ENCODE peak calls at places on chromosomes 16 and 17, in nine cellular contexts. U is IMR-90, Z is mucosa of descending colon, D is thyroid gland, P is left ventricle myocardium inferior, G is spleen, B is kidney epithelial cell, A is suprapubic skin, W is fibroblast of lung. L is an unnamed sample.

GRCh38 chr16:75264999-75265910 is 13.8 kb upstream of the BCAR1 start:
- DNase-seq in Z (peak; percentile 75), W (no peak), A (peak; percentile 80), U (no peak), G (no peak), B (no peak), P (no peak), D (peak; percentile 84), L (peak; percentile 97)

GRCh38 chr16:12141073-12141472 is 164.5 kb downstream of the SNX29 start:
- DNase-seq in A (no peak), Z (no peak), P (no peak), W (peak; percentile 45), D (no peak), G (no peak), B (no peak), U (peak; percentile 54), L (no peak)

GRCh38 chr17:42221886-42222745 is 27.8 kb upstream of the GHDC start:
- DNase-seq in Z (peak; percentile 34), D (peak; percentile 7), U (peak; percentile 58), P (peak; percentile 36), B (no peak), G (no peak), A (no peak), W (peak; percentile 32), L (peak; percentile 87)

GRCh38 chr17:78573955-78574354 is 3.2 kb downstream of the DNAH17 start:
- DNase-seq in G (no peak), B (no peak), W (no peak), P (no peak), A (no peak), U (no peak), Z (no peak), D (no peak), L (peak; percentile 25)

GRCh38 chr17:19752216-19753048 is 4.3 kb upstream of the ALDH3A1 start:
- DNase-seq in P (no peak), B (no peak), W (no peak), U (no peak), D (peak; percentile 21), G (peak; percentile 25), Z (no peak), A (no peak), L (peak; percentile 76)

GRCh38 chr16:3364774-3365427 is 9.2 kb downstream of the OR2C1 start:
- DNase-seq in D (peak; percentile 94), U (peak; percentile 95), A (peak; percentile 66), P (peak; percentile 86), G (peak; percentile 92), B (peak; percentile 65), W (peak; percentile 97), Z (peak; percentile 82), L (peak; percentile 96)

GRCh38 chr17:55174133-55174532 is 90.6 kb upstream of the HLF start:
- DNase-seq in G (no peak), Z (no peak), U (no peak), B (no peak), A (no peak), D (no peak), W (no peak), P (no peak), L (no peak)

GRCh38 chr17:6556121-6557039 is at the start of gene PITPNM3:
- DNase-seq in D (peak; percentile 58), Z (peak; percentile 45), B (no peak), W (no peak), G (peak; percentile 72), A (no peak), P (no peak), U (no peak), L (peak; percentile 89)

GRCh38 chr16:25709182-25709581 is 17.4 kb downstream of the HS3ST4 start:
- DNase-seq in W (no peak), D (no peak), A (no peak), B (no peak), Z (no peak), P (no peak), U (no peak), G (no peak), L (no peak)

GRCh38 chr16:67294171-67294757 is 14.9 kb downstream of the PLEKHG4 start:
- DNase-seq in A (no peak), D (no peak), G (peak; percentile 56), B (no peak), U (no peak), Z (no peak), W (no peak), P (no peak), L (peak; percentile 63)

GRCh38 chr17:59493867-59494266 is 71.5 kb upstream of the DHX40 start:
- DNase-seq in D (no peak), B (no peak), G (no peak), P (no peak), U (no peak), A (no peak), W (no peak), Z (no peak), L (no peak)

GRCh38 chr17:80941171-80941570 is 50.5 kb upstream of the CHMP6 start:
- DNase-seq in P (no peak), U (no peak), Z (no peak), A (peak; percentile 55), W (no peak), B (no peak), G (peak; percentile 62), D (no peak), L (peak; percentile 42)

GRCh38 chr17:70523407-70523806 is 354.1 kb downstream of the KCNJ2 start:
- DNase-seq in Z (no peak), U (no peak), W (no peak), G (no peak), D (no peak), B (no peak), A (no peak), P (no peak), L (no peak)

GRCh38 chr16:64638804-64639203 is 483.1 kb downstream of the CDH11 start:
- DNase-seq in G (no peak), P (no peak), U (no peak), W (no peak), A (no peak), B (no peak), Z (no peak), D (no peak), L (no peak)

GRCh38 chr16:89506113-89506504 is 2.1 kb upstream of the SPG7 start:
- DNase-seq in W (no peak), U (no peak), Z (no peak), A (no peak), B (no peak), D (no peak), G (no peak), P (peak; percentile 17), L (no peak)

GRCh38 chr17:77076046-77076882 is 64.5 kb upstream of the SEC14L1 start:
- DNase-seq in U (peak; percentile 9), A (no peak), B (no peak), G (no peak), W (peak; percentile 17), P (no peak), D (no peak), Z (no peak), L (peak; percentile 74)

GRCh38 chr17:39483506-39483905 is 22.2 kb downstream of the CDK12 start:
- DNase-seq in B (no peak), Z (no peak), P (no peak), U (no peak), A (no peak), G (no peak), W (no peak), D (no peak), L (no peak)

GRCh38 chr17:39486242-39486641 is 25.0 kb downstream of the CDK12 start:
- DNase-seq in A (peak; percentile 8), B (no peak), W (peak; percentile 68), P (no peak), U (peak; percentile 77), Z (no peak), G (no peak), D (peak; percentile 7), L (peak; percentile 45)

GRCh38 chr17:39484178-39484577 is 22.9 kb downstream of the CDK12 start:
- DNase-seq in U (no peak), P (no peak), Z (no peak), W (no peak), B (no peak), G (no peak), A (no peak), D (no peak), L (no peak)

GRCh38 chr17:39487946-39488345 is 26.7 kb downstream of the CDK12 start:
- DNase-seq in B (no peak), P (no peak), A (no peak), Z (no peak), W (peak; percentile 23), D (no peak), G (no peak), U (peak; percentile 25), L (no peak)

GRCh38 chr17:39485555-39485954 is 24.3 kb downstream of the CDK12 start:
- DNase-seq in B (peak; percentile 92), G (no peak), U (peak; percentile 98), Z (no peak), D (peak; percentile 60), P (no peak), A (peak; percentile 24), W (peak; percentile 98), L (peak; percentile 88)
- H3K36me3 ChIP-seq in B (no peaks in the 10 kb centered on the region), G (no peaks in the 10 kb centered on the region), U (peaks cover 11% of the 10 kb centered on the region), Z (peaks cover 4% of the 10 kb centered on the region), D (peaks cover 3% of the 10 kb centered on the region), P (peaks cover 24% of the 10 kb centered on the region), A (peaks cover 26% of the 10 kb centered on the region), W (no peaks in the 10 kb centered on the region), L (peaks cover 9% of the 10 kb centered on the region)

DNA sequence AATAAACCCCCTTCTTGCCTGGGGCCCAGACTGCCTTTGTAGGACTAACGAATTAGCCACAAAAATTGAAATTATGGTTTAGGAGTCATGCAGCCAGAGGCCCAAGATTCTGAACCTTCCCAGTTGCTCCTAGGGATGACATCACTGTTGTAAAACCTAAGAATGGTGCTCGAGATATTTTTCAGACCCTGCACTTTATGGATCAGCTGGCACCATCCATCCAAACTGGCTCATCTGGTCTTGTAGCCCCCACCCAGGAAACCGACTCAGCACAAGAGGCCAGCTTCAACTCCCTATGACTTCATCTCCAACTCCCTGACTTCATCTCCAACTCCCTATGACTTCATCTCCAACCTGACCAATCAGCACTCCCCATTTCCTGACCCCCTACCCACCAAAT is 10.9 kb upstream of the EVPL start:
- DNase-seq in P (no peak), U (peak; percentile 16), B (no peak), A (no peak), Z (no peak), G (no peak), D (no peak), W (no peak), L (no peak)
- H3K36me3 ChIP-seq in P (peaks cover 53% of the 10 kb centered on the region), U (peaks cover 43% of the 10 kb centered on the region), B (peaks cover 2% of the 10 kb centered on the region), A (peaks cover 52% of the 10 kb centered on the region), Z (peaks cover 3% of the 10 kb centered on the region), G (no peaks in the 10 kb centered on the region), D (peaks cover 49% of the 10 kb centered on the region), W (peaks cover 10% of the 10 kb centered on the region), L (peaks cover 44% of the 10 kb centered on the region)

DNA sequence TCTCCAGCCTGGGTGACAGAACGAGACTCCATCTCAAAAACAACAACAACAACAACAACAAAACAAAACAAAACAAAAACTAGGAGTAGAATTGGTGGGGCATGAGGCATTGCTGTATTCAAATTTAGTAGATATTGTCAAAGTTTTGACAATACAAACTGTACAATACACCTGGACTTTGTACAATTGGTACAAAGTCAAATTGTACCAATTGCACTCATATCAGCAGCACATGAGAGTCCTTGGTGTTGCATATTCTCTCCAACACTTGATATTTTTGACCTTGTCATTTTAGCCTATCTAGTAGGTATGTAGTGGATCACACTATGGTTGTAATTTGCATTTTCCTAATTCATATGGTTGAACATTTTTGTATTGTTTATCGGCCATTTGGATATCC is 14.3 kb upstream of the ATF7IP2 start:
- DNase-seq in A (no peak), W (no peak), P (no peak), U (no peak), Z (no peak), D (no peak), G (no peak), B (no peak), L (no peak)
- H3K36me3 ChIP-seq in A (no peaks in the 10 kb centered on the region), W (no peaks in the 10 kb centered on the region), P (no peaks in the 10 kb centered on the region), U (no peaks in the 10 kb centered on the region), Z (no peaks in the 10 kb centered on the region), D (no peaks in the 10 kb centered on the region), G (no peaks in the 10 kb centered on the region), B (no peaks in the 10 kb centered on the region), L (no peaks in the 10 kb centered on the region)

GRCh38 chr16:68348645-68349445 is 38.0 kb downstream of the PRMT7 start:
- DNase-seq in W (no peak), Z (no peak), A (no peak), D (no peak), B (no peak), U (no peak), G (no peak), P (no peak), L (peak; percentile 8)
- H3K36me3 ChIP-seq in W (peaks cover 23% of the 10 kb centered on the region), Z (no peaks in the 10 kb centered on the region), A (peaks cover 90% of the 10 kb centered on the region), D (peaks cover 33% of the 10 kb centered on the region), B (no peaks in the 10 kb centered on the region), U (peaks cover 73% of the 10 kb centered on the region), G (no peaks in the 10 kb centered on the region), P (peaks cover 86% of the 10 kb centered on the region), L (peaks cover 49% of the 10 kb centered on the region)

L was measured in osteoblast.